ENCODE peak calls at places on chromosomes 13 and 19, in five cellular contexts. D is Jurkat, Clone E6-1; E is Kasumi-1; V is fibroblast of villous mesenchyme; T is ELF-1. H is an unnamed sample.

GRCh38 chr13:24004971-24005370 is 107.7 kb upstream of the C1QTNF9B start:
- DNase-seq in D (no peak), E (no peak), V (no peak), T (no peak), H (no peak)

GRCh38 chr13:59651479-59651878 is 512.2 kb downstream of the DIAPH3 start:
- DNase-seq in D (no peak), E (no peak), V (no peak), T (no peak), H (no peak)

GRCh38 chr13:86946734-86947133 is 724.4 kb upstream of the SLITRK5 start:
- DNase-seq in D (peak; percentile 6), E (no peak), V (no peak), T (no peak), H (no peak)

GRCh38 chr19:17775991-17776803 is 18.7 kb upstream of the B3GNT3 start:
- DNase-seq in D (no peak), E (no peak), V (peak; percentile 16), T (no peak), H (peak; percentile 78)

GRCh38 chr13:36030670-36031331 is 100.4 kb downstream of the DCLK1 start:
- DNase-seq in D (no peak), E (no peak), V (peak; percentile 73), T (no peak), H (no peak)

GRCh38 chr13:86425127-86425526 is 625.9 kb upstream of the SLITRK6 start:
- DNase-seq in D (no peak), E (no peak), V (no peak), T (no peak), H (no peak)

GRCh38 chr19:46616631-46617322 is 8.1 kb downstream of the PTGIR start:
- DNase-seq in D (peak; percentile 50), E (peak; percentile 8), V (peak; percentile 74), T (peak; percentile 73), H (no peak)

GRCh38 chr19:49915271-49915670 is 13.7 kb upstream of the ATF5 start:
- DNase-seq in D (no peak), E (no peak), V (no peak), T (no peak), H (no peak)

GRCh38 chr19:12777217-12778019 is 2.1 kb upstream of the HOOK2 start:
- DNase-seq in D (no peak), E (peak; percentile 67), V (peak; percentile 80), T (peak; percentile 84), H (peak; percentile 85)

GRCh38 chr19:58085348-58085875 is 12.6 kb downstream of the ZSCAN18 start:
- DNase-seq in D (no peak), E (no peak), V (no peak), T (no peak), H (no peak)

GRCh38 chr19:19337120-19337519 is 16.5 kb downstream of the MAU2 start:
- DNase-seq in D (no peak), E (no peak), V (no peak), T (no peak), H (no peak)

GRCh38 chr13:26019881-26020535 is 31.8 kb downstream of the SHISA2 start:
- DNase-seq in D (no peak), E (peak; percentile 70), V (no peak), T (no peak), H (no peak)

GRCh38 chr19:41548954-41549688 is 26.8 kb upstream of the CEACAM21 start:
- DNase-seq in D (peak; percentile 32), E (peak; percentile 99), V (no peak), T (no peak), H (no peak)

GRCh38 chr19:11405846-11406643 is 13.1 kb downstream of the RGL3 start:
- DNase-seq in D (no peak), E (no peak), V (no peak), T (peak; percentile 60), H (peak; percentile 32)

GRCh38 chr19:38662508-38663155 is 15.2 kb downstream of the ACTN4 start:
- DNase-seq in D (no peak), E (no peak), V (no peak), T (no peak), H (no peak)

GRCh38 chr19:3617463-3617862 is 9.1 kb downstream of the CACTIN start:
- DNase-seq in D (no peak), E (peak; percentile 19), V (no peak), T (peak; percentile 35), H (no peak)

GRCh38 chr19:47755065-47755761 is 9.9 kb downstream of the NOP53 start:
- DNase-seq in D (no peak), E (no peak), V (no peak), T (no peak), H (no peak)

GRCh38 chr13:50801087-50801931 is 42.2 kb downstream of the DLEU7 start:
- DNase-seq in D (peak; percentile 89), E (peak; percentile 62), V (peak; percentile 74), T (peak; percentile 73), H (peak; percentile 39)

GRCh38 chr13:37417042-37417441 is 181.5 kb downstream of the POSTN start:
- DNase-seq in D (no peak), E (no peak), V (peak; percentile 17), T (no peak), H (no peak)

GRCh38 chr19:45294291-45295029 is 28.2 kb downstream of the CKM start:
- DNase-seq in D (no peak), E (no peak), V (no peak), T (no peak), H (no peak)

GRCh38 chr13:26562538-26562890 is 5.0 kb downstream of the WASF3 start:
- DNase-seq in D (no peak), E (no peak), V (no peak), T (no peak), H (no peak)

GRCh38 chr13:76764429-76764828 is 121.8 kb downstream of the KCTD12 start:
- DNase-seq in D (no peak), E (peak; percentile 59), V (no peak), T (no peak), H (no peak)

GRCh38 chr19:39126593-39127187 is 1.1 kb downstream of the PAK4 start:
- DNase-seq in D (no peak), E (no peak), V (peak; percentile 49), T (peak; percentile 70), H (no peak)

GRCh38 chr13:94329754-94330551 is 149.5 kb downstream of the DCT start:
- DNase-seq in D (no peak), E (no peak), V (peak; percentile 96), T (no peak), H (no peak)

GRCh38 chr13:93603043-93603442 is 376.4 kb downstream of the GPC6 start:
- DNase-seq in D (no peak), E (no peak), V (peak; percentile 79), T (peak; percentile 19), H (no peak)

GRCh38 chr19:29260477-29261317 is 47.7 kb upstream of the UQCRFS1 start:
- DNase-seq in D (peak; percentile 51), E (peak; percentile 6), V (no peak), T (no peak), H (no peak)

GRCh38 chr13:73338389-73338788 is 279.6 kb downstream of the KLF5 start:
- DNase-seq in D (no peak), E (no peak), V (peak; percentile 8), T (no peak), H (no peak)

GRCh38 chr13:84139561-84140158 is 257.4 kb upstream of the SLITRK1 start:
- DNase-seq in D (no peak), E (no peak), V (no peak), T (no peak), H (no peak)

GRCh38 chr13:96020155-96020575 is 33.0 kb downstream of the UGGT2 start:
- DNase-seq in D (peak; percentile 55), E (peak; percentile 89), V (peak; percentile 80), T (peak; percentile 67), H (no peak)

GRCh38 chr13:36157475-36157874 is 26.3 kb upstream of the DCLK1 start:
- DNase-seq in D (no peak), E (no peak), V (no peak), T (no peak), H (no peak)

H was measured in activated B cell treated with CpG ODN at 0.5 μM for 24 hours.